ENCODE peak calls at places on chromosomes 16 and 17, in four cellular contexts. J, X, Q and W are unnamed samples.

GRCh38 chr16:3690991-3691720 is 26.2 kb downstream of the TRAP1 start:
- DNase-seq in J (no peak), Q (no peak), X (peak; percentile 90), W (no peak)

GRCh38 chr17:56350592-56350991 is 197.3 kb downstream of the ANKFN1 start:
- DNase-seq in J (no peak), Q (no peak), X (no peak), W (no peak)

GRCh38 chr17:75250009-75250471 is 11.4 kb downstream of the GGA3 start:
- DNase-seq in Q (no peak), J (no peak), X (peak; percentile 83), W (no peak)

GRCh38 chr17:44733753-44734152 is 25.0 kb upstream of the ADAM11 start:
- DNase-seq in X (no peak), J (no peak), Q (no peak), W (no peak)

GRCh38 chr16:10862432-10862831 is 14.6 kb upstream of the CIITA start:
- DNase-seq in Q (peak; percentile 92), X (no peak), J (peak; percentile 49), W (peak; percentile 93)

GRCh38 chr16:49594706-49595534 is 221.3 kb downstream of the C16orf78 start:
- DNase-seq in J (no peak), Q (no peak), X (peak; percentile 59), W (no peak)

GRCh38 chr17:22300731-22301352 is 608.5 kb downstream of the KCNJ18 start:
- DNase-seq in X (peak; percentile 73), Q (no peak), J (no peak), W (no peak)

GRCh38 chr17:82787081-82787848 is 35.4 kb downstream of the TBCD start:
- DNase-seq in J (no peak), Q (no peak), X (peak; percentile 94), W (no peak)

GRCh38 chr17:8062807-8063483 is 24.1 kb downstream of the ALOX15B start:
- DNase-seq in Q (no peak), J (no peak), X (no peak), W (no peak)

GRCh38 chr17:45222273-45222993 is 748 bp downstream of the FMNL1 start:
- DNase-seq in Q (no peak), X (peak; percentile 89), J (no peak), W (no peak)

GRCh38 chr17:79353548-79353947 is 257.3 kb downstream of the RBFOX3 start:
- DNase-seq in X (no peak), Q (no peak), J (no peak), W (no peak)

GRCh38 chr16:138049-138417 is 440 bp downstream of the NPRL3 start:
- DNase-seq in Q (no peak), J (no peak), X (no peak), W (no peak)

GRCh38 chr17:34499576-34499975 is 79.8 kb upstream of the TMEM132E start:
- DNase-seq in Q (no peak), J (no peak), X (no peak), W (peak; percentile 23)

GRCh38 chr17:55806745-55807466 is 56.1 kb downstream of the PCTP start:
- DNase-seq in X (no peak), Q (no peak), J (no peak), W (no peak)

GRCh38 chr17:49358638-49359247 is 3.3 kb downstream of the ZNF652 start:
- DNase-seq in J (no peak), Q (no peak), X (peak; percentile 21), W (peak; percentile 39)

GRCh38 chr17:14306602-14307001 is 5.7 kb downstream of the HS3ST3B1 start:
- DNase-seq in J (no peak), X (no peak), Q (no peak), W (no peak)

GRCh38 chr17:79544142-79544914 is 66.5 kb downstream of the RBFOX3 start:
- DNase-seq in J (no peak), X (no peak), Q (no peak), W (no peak)

GRCh38 chr16:88063201-88063773 is 112.1 kb downstream of the BANP start:
- DNase-seq in J (peak; percentile 83), Q (no peak), X (peak; percentile 93), W (no peak)

GRCh38 chr16:10684541-10685151 is 10.1 kb downstream of the TEKT5 start:
- DNase-seq in Q (no peak), X (peak; percentile 76), J (no peak), W (no peak)

GRCh38 chr17:82520041-82520910 is 744 bp downstream of the FOXK2 start:
- DNase-seq in X (peak; percentile 90), Q (no peak), J (no peak), W (no peak)

GRCh38 chr17:57956311-57957119 is 1.3 kb upstream of the CUEDC1 start:
- DNase-seq in X (no peak), Q (no peak), J (no peak), W (peak; percentile 64)

GRCh38 chr17:74682028-74682427 is 30.7 kb downstream of the CD300LF start:
- DNase-seq in X (peak; percentile 7), J (no peak), Q (no peak), W (no peak)

GRCh38 chr16:58047557-58048348 is 22.2 kb downstream of the MMP15 start:
- DNase-seq in J (no peak), Q (no peak), X (no peak), W (no peak)

GRCh38 chr16:27511657-27512056 is 38.1 kb downstream of the GTF3C1 start:
- DNase-seq in Q (no peak), X (no peak), J (no peak), W (no peak)